ENCODE peak calls at places on chromosomes 2 and 18, in six cellular contexts. N is psoas muscle, Y is PC-3, U is SJSA1, D is transverse colon, A is caudate nucleus. Q is an unnamed sample.
A peak's percentile ranks its signal among the peaks of the same experiment; 100 is the strongest.

GRCh38 chr2:169462896-169463695 is 16.2 kb upstream of the BBS5 start:
- DNase-seq in N (no peak), Y (peak; percentile 69), U (peak; percentile 54), D (no peak), A (no peak), Q (no peak)

GRCh38 chr2:231146656-231147055 is 21.8 kb upstream of the HTR2B start:
- DNase-seq in N (no peak), Y (no peak), U (no peak), D (no peak), A (no peak), Q (no peak)

GRCh38 chr18:58590827-58591226 is 38.1 kb downstream of the ALPK2 start:
- DNase-seq in N (no peak), Y (no peak), U (peak; percentile 23), D (no peak), A (no peak), Q (no peak)

GRCh38 chr2:99940963-99941362 is 201.4 kb downstream of the AFF3 start:
- DNase-seq in N (no peak), Y (no peak), U (no peak), D (no peak), A (no peak), Q (no peak)

GRCh38 chr18:22556271-22556990 is 138.7 kb upstream of the CTAGE1 start:
- DNase-seq in N (peak; percentile 39), Y (peak; percentile 72), U (peak; percentile 37), D (no peak), A (no peak), Q (no peak)

GRCh38 chr2:174331731-174332606 is 2.8 kb upstream of the SP9 start:
- DNase-seq in N (no peak), Y (peak; percentile 23), U (no peak), D (no peak), A (no peak), Q (no peak)

GRCh38 chr2:110120171-110121051 is 4.8 kb upstream of the MALL start:
- DNase-seq in N (no peak), Y (no peak), U (no peak), D (no peak), A (no peak), Q (no peak)

GRCh38 chr2:174683392-174683759 is 80.9 kb downstream of the CHRNA1 start:
- DNase-seq in N (no peak), Y (no peak), U (peak; percentile 52), D (no peak), A (no peak), Q (no peak)

GRCh38 chr2:64063924-64064331 is 44.7 kb upstream of the VPS54 start:
- DNase-seq in N (no peak), Y (no peak), U (no peak), D (no peak), A (no peak), Q (no peak)

GRCh38 chr2:24893934-24894333 is 26.1 kb downstream of the ADCY3 start:
- DNase-seq in N (no peak), Y (peak; percentile 71), U (peak; percentile 56), D (no peak), A (no peak), Q (no peak)

GRCh38 chr2:205070889-205071288 is 525.6 kb downstream of the PARD3B start:
- DNase-seq in N (no peak), Y (no peak), U (no peak), D (no peak), A (no peak), Q (no peak)

GRCh38 chr2:224147174-224147573 is 108.1 kb upstream of the SERPINE2 start:
- DNase-seq in N (no peak), Y (peak; percentile 71), U (peak; percentile 15), D (peak; percentile 74), A (no peak), Q (peak; percentile 41)

GRCh38 chr18:59954746-59955145 is 55.0 kb downstream of the PMAIP1 start:
- DNase-seq in N (no peak), Y (peak; percentile 76), U (peak; percentile 71), D (no peak), A (no peak), Q (no peak)

GRCh38 chr18:26863921-26864497 is 1.5 kb downstream of the AQP4 start:
- DNase-seq in N (no peak), Y (no peak), U (no peak), D (no peak), A (peak; percentile 42), Q (no peak)

GRCh38 chr2:100924520-100925451 is 77.3 kb upstream of the RPL31 start:
- DNase-seq in N (no peak), Y (no peak), U (peak; percentile 59), D (peak; percentile 28), A (no peak), Q (no peak)

GRCh38 chr18:21740724-21741510 is at the start of gene MIB1:
- DNase-seq in N (peak; percentile 99), Y (no peak), U (peak; percentile 99), D (peak; percentile 58), A (peak; percentile 98), Q (no peak)

GRCh38 chr2:135688002-135688401 is 53.7 kb upstream of the UBXN4 start:
- DNase-seq in N (no peak), Y (no peak), U (no peak), D (no peak), A (no peak), Q (no peak)

GRCh38 chr2:230447455-230448451 is 31.8 kb downstream of the SP100 start:
- DNase-seq in N (no peak), Y (no peak), U (no peak), D (no peak), A (no peak), Q (no peak)

GRCh38 chr2:60641866-60642788 is 88.7 kb upstream of the BCL11A start:
- DNase-seq in N (no peak), Y (peak; percentile 57), U (peak; percentile 20), D (peak; percentile 13), A (no peak), Q (no peak)

GRCh38 chr18:36724591-36725001 is 104.2 kb downstream of the TPGS2 start:
- DNase-seq in N (no peak), Y (no peak), U (no peak), D (no peak), A (peak; percentile 11), Q (no peak)

GRCh38 chr2:17460401-17461086 is 57.7 kb downstream of the RAD51AP2 start:
- DNase-seq in N (no peak), Y (no peak), U (no peak), D (no peak), A (no peak), Q (no peak)

DNA sequence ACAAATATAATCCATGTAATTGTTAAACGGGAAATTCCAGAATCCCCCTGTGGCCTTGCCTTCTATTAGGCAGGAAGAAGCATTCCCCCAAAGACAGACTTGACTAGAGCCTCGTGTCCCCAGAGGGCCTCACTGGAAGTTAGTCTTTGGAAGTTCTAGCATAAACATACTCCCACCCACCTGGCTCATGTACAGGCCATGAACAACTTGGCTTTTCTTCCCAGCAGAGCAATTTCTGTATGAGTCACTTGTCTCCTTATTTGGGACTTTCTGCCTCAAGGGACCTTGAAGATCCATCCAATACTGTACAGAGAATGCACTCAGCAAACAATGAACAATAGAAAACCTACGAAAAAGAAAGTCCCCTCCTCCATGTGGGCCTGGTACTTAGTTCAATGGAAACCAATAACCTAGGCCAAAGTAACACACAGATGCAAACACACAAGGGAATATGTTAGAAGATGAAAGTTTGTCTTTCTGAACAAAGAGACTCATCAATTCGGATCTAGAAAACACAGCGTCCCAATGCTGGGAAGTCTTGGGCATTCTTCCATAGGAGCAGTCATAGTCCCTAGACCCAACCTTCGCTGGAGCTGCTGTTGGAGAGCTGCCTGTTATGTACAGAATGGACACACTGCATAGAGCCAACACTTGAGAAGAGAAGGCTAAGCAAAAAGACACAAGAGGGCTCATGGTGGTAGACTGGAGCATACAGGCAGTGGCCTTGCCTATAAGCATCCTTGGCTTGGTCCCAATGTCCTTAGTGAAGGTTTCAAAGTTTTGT is 303.5 kb downstream of the HRH4 start:
- DNase-seq in N (no peak), Y (peak; percentile 4), U (no peak), D (no peak), A (no peak), Q (no peak)
- H3K27ac ChIP-seq in N (no peak overlapping the region), Y (no peak overlapping the region), U (no peak overlapping the region), D (no peak overlapping the region), A (no peak overlapping the region), Q (no peak overlapping the region)

DNA sequence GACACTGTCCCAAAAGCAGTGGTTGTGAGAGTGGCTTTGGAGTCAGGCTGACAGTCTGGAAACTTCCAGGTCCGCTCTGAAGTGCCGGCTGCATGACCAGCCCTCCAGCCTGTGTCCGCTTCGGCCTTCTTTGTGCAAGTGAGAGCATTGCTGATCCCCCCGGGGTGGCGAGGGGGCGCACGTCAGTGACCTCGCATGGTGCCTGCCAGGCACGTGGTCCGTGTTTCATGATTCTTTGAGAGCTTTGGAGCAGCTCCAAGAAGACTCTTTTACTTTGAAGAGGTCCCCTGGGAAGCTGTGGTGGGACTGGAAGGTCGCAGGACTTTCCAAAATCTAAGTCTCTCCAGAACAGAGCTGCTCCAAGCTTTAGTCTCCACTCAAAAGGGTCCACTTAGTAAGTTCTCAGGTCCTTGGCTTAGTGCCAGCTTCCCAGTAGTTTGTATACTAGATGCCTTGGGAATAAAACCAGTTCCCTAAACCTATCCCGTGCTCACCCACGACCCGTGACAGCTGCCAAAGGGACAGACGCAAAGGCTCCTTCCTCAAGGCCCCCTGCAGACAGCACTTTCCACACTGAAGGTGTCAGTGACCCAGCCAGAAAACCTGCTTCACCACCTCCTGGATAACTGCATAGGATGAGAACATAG is 68.8 kb downstream of the ADI1 start:
- DNase-seq in N (peak; percentile 40), Y (no peak), U (no peak), D (no peak), A (no peak), Q (no peak)
- H3K27ac ChIP-seq in N (no peak overlapping the region), Y (no peak overlapping the region), U (no peak overlapping the region), D (no peak overlapping the region), A (no peak overlapping the region), Q (no peak overlapping the region)

GRCh38 chr18:23617412-23618009 is 31.2 kb upstream of the NPC1 start:
- DNase-seq in N (no peak), Y (no peak), U (no peak), D (no peak), A (no peak), Q (no peak)

GRCh38 chr18:23619388-23619873 is 33.1 kb upstream of the NPC1 start:
- DNase-seq in N (peak; percentile 29), Y (no peak), U (no peak), D (peak; percentile 17), A (no peak), Q (no peak)

GRCh38 chr18:23614891-23615290 is 28.6 kb upstream of the NPC1 start:
- DNase-seq in N (no peak), Y (no peak), U (no peak), D (no peak), A (no peak), Q (no peak)

GRCh38 chr18:23616258-23616657 is 30.0 kb upstream of the NPC1 start:
- DNase-seq in N (no peak), Y (no peak), U (no peak), D (no peak), A (no peak), Q (no peak)

DNA sequence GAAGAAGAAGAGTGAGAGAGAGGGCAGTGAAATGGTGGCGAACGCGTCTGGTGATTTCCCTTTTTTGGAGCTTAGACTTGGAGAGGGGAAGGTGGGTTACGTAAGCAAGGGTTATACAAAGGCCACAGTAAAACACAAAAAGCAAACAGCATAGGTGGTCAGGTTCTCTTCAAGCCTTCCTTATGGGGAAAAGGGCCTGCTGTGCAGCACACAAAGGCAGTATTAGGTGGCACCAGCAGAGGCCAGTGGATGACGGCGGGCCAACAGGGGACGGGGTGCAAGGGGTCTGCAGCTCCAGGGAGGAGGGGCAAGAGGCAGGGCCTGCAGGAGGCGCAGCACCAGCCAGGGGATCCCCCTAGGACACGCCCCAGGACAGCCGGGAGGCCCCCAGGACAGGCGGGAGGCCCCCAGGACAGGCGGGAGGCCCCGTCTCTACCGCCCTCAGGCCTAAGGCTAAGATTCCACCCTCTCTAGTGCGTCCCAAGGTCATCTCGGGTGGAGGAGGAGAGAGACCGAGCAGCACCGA is 32.6 kb upstream of the NPC1 start:
- DNase-seq in N (no peak), Y (no peak), U (no peak), D (no peak), A (peak; percentile 15), Q (no peak)
- H3K27ac ChIP-seq in N (no peak overlapping the region), Y (no peak overlapping the region), U (no peak overlapping the region), D (peak overlapping the region; percentile 21), A (no peak overlapping the region), Q (no peak overlapping the region)

GRCh38 chr2:31236433-31237205 is 2.7 kb downstream of the EHD3 start:
- DNase-seq in N (no peak), Y (no peak), U (no peak), D (no peak), A (no peak), Q (no peak)
- H3K27ac ChIP-seq in N (no peak overlapping the region), Y (no peak overlapping the region), U (no peak overlapping the region), D (no peak overlapping the region), A (no peak overlapping the region), Q (no peak overlapping the region)

Q was measured in epithelial cell of prostate.